ENCODE peak calls at places on chromosome 21, in ten cellular contexts. R is kidney epithelial cell; C is neural crest cell; T is cardiac fibroblast; X is mesothelial cell of epicardium; W is right lobe of liver; S is gastrocnemius medialis; B is GM10248; K is cardiac muscle cell; N is CD8-positive, alpha-beta T cell. A is an unnamed sample.

GRCh38 chr21:41962425-41962966 is 8.7 kb upstream of the C2CD2 start:
- DNase-seq in R (no peak), C (no peak), T (no peak), X (no peak), W (no peak), S (no peak), B (no peak), K (no peak), N (no peak), A (no peak)

GRCh38 chr21:34693192-34693810 is 24.5 kb downstream of the CLIC6 start:
- DNase-seq in R (peak; percentile 19), C (peak; percentile 23), T (peak; percentile 83), X (no peak), W (no peak), S (no peak), B (peak; percentile 57), K (peak; percentile 83), N (peak; percentile 50), A (no peak)

GRCh38 chr21:41957991-41958766 is 4.4 kb upstream of the C2CD2 start:
- DNase-seq in R (peak; percentile 63), C (no peak), T (peak; percentile 96), X (peak; percentile 58), W (no peak), S (peak; percentile 44), B (no peak), K (peak; percentile 94), N (no peak), A (no peak)

GRCh38 chr21:34900376-34900775 is 148.7 kb downstream of the RUNX1 start:
- DNase-seq in R (no peak), C (no peak), T (no peak), X (no peak), W (no peak), S (no peak), B (no peak), K (no peak), N (no peak), A (no peak)

GRCh38 chr21:27085387-27085786 is 118.5 kb upstream of the ADAMTS5 start:
- DNase-seq in R (no peak), C (no peak), T (no peak), X (no peak), W (no peak), S (peak; percentile 4), B (no peak), K (no peak), N (no peak), A (no peak)

GRCh38 chr21:45257673-45258341 is 29.9 kb downstream of the POFUT2 start:
- DNase-seq in R (no peak), C (no peak), T (no peak), X (peak; percentile 36), W (no peak), S (no peak), B (no peak), K (no peak), N (no peak), A (no peak)

GRCh38 chr21:35503646-35504045 is 454.5 kb upstream of the RUNX1 start:
- DNase-seq in R (no peak), C (no peak), T (peak; percentile 50), X (no peak), W (no peak), S (no peak), B (no peak), K (peak; percentile 80), N (peak; percentile 11), A (no peak)

GRCh38 chr21:31343680-31344480 is at the start of gene TIAM1:
- DNase-seq in R (no peak), C (peak; percentile 31), T (peak; percentile 79), X (peak; percentile 47), W (no peak), S (peak; percentile 35), B (no peak), K (peak; percentile 79), N (peak; percentile 12), A (peak; percentile 16)

GRCh38 chr21:21624674-21625073 is 626.5 kb downstream of the NCAM2 start:
- DNase-seq in R (no peak), C (no peak), T (peak; percentile 54), X (no peak), W (no peak), S (no peak), B (no peak), K (peak; percentile 75), N (no peak), A (no peak)

GRCh38 chr21:25887646-25888321 is 153.0 kb downstream of the GABPA start:
- DNase-seq in R (peak; percentile 90), C (no peak), T (no peak), X (no peak), W (no peak), S (no peak), B (no peak), K (no peak), N (no peak), A (no peak)

GRCh38 chr21:30625449-30625848 is 5.0 kb downstream of the KRTAP20-4 start:
- DNase-seq in R (no peak), C (no peak), T (no peak), X (no peak), W (no peak), S (no peak), B (no peak), K (no peak), N (no peak), A (no peak)

GRCh38 chr21:28142692-28143091 is 850.0 kb downstream of the LTN1 start:
- DNase-seq in R (peak; percentile 32), C (no peak), T (peak; percentile 85), X (no peak), W (no peak), S (no peak), B (no peak), K (peak; percentile 49), N (no peak), A (no peak)

GRCh38 chr21:34133802-34134201 is 60.4 kb downstream of the MRPS6 start:
- DNase-seq in R (no peak), C (no peak), T (no peak), X (no peak), W (no peak), S (no peak), B (no peak), K (no peak), N (no peak), A (no peak)

GRCh38 chr21:33053986-33054385 is 16.0 kb upstream of the OLIG1 start:
- DNase-seq in R (no peak), C (no peak), T (no peak), X (no peak), W (no peak), S (no peak), B (no peak), K (no peak), N (no peak), A (no peak)

GRCh38 chr21:28160378-28160777 is 832.3 kb downstream of the LTN1 start:
- DNase-seq in R (peak; percentile 85), C (no peak), T (peak; percentile 28), X (no peak), W (no peak), S (peak; percentile 6), B (no peak), K (peak; percentile 42), N (no peak), A (no peak)

GRCh38 chr21:35256468-35256988 is 207.4 kb upstream of the RUNX1 start:
- DNase-seq in R (peak; percentile 95), C (peak; percentile 4), T (peak; percentile 99), X (peak; percentile 66), W (peak; percentile 66), S (peak; percentile 96), B (no peak), K (peak; percentile 99), N (no peak), A (no peak)

GRCh38 chr21:15064576-15065380 is at the start of gene NRIP1:
- DNase-seq in R (peak; percentile 42), C (peak; percentile 86), T (peak; percentile 94), X (peak; percentile 86), W (peak; percentile 95), S (peak; percentile 86), B (peak; percentile 85), K (peak; percentile 97), N (peak; percentile 86), A (peak; percentile 86)

GRCh38 chr21:32867587-32867986 is 96.0 kb upstream of the PAXBP1 start:
- DNase-seq in R (no peak), C (no peak), T (no peak), X (no peak), W (no peak), S (no peak), B (no peak), K (no peak), N (no peak), A (no peak)

GRCh38 chr21:40173833-40174232 is 306.6 kb downstream of the PCP4 start:
- DNase-seq in R (no peak), C (no peak), T (no peak), X (no peak), W (no peak), S (no peak), B (no peak), K (no peak), N (no peak), A (no peak)
- TF ChIP-seq CTCF in R (no peak), C (no peak), T (no peak), X (no peak), W (no peak), S (no peak), B (no peak), K (no peak), N (no peak), A (no peak)

DNA sequence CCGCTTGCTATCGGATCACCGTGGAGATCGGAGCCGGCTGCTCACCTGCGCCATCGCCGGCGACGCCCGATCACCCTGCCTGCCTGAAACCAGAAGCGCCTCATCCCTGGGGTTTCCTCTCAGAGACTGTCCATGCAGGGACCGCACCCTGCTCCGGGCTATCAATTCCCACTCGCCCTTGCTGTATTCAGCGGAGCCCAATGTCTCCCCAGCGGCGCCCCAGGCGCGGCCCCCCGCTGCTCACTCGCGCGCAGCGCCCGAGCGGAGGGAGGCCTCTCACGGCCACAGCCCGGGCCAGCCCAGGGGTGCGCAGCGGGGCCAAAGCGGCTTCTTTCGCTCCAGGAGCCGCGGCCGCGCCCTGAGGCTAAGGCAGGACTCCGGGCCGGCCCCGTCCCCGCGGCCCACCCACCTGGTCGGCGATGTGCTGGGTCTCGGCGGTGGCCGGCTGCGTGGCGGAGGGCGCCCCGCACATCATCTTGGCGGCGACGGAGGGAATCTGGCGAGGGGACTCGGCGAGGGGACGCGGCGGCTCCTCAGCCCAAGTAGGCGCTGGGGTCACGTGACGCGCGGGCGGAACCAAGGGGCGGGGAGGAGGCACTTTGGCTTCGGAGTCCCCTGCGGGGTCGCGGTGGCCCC is at the start of gene CSTB:
- DNase-seq in R (no peak), C (peak; percentile 80), T (peak; percentile 62), X (peak; percentile 85), W (peak; percentile 88), S (peak; percentile 71), B (peak; percentile 88), K (peak; percentile 68), N (peak; percentile 86), A (peak; percentile 84)
- TF ChIP-seq CTCF in R (no peak), C (no peak), T (no peak), X (no peak), W (no peak), S (no peak), B (no peak), K (no peak), N (no peak), A (no peak)

GRCh38 chr21:40841524-40842196 is 5.3 kb downstream of the DSCAM start:
- DNase-seq in R (peak; percentile 2), C (peak; percentile 57), T (no peak), X (peak; percentile 76), W (peak; percentile 77), S (no peak), B (no peak), K (no peak), N (no peak), A (no peak)
- TF ChIP-seq CTCF in R (peak; percentile 57), C (peak; percentile 71), T (no peak), X (peak; percentile 19), W (peak; percentile 42), S (no peak), B (no peak), K (no peak), N (no peak), A (no peak)

GRCh38 chr21:43741425-43742096 is 22.6 kb downstream of the PDXK start:
- DNase-seq in R (no peak), C (no peak), T (no peak), X (no peak), W (no peak), S (no peak), B (no peak), K (no peak), N (no peak), A (no peak)
- TF ChIP-seq CTCF in R (no peak), C (no peak), T (no peak), X (no peak), W (no peak), S (no peak), B (no peak), K (no peak), N (no peak), A (no peak)